ENCODE peak calls at places on chromosomes 4 and X, in six cellular contexts. H is dermis microvascular lymphatic vessel endothelial cell, N is EH, X is COR-L47, C is nucleus accumbens, E is RCC 7860. F is an unnamed sample.

GRCh38 chr4:134756456-134756855 is 554.9 kb upstream of the PABPC4L start:
- DNase-seq in H (no peak), X (no peak), N (no peak), C (no peak), E (no peak), F (no peak)

GRCh38 chrX:30196322-30196721 is 19.0 kb upstream of the MAGEB2 start:
- DNase-seq in H (peak), N (peak), C (no peak), E (peak), X (no peak), F (no peak)

GRCh38 chrX:48971325-48972213 is at the start of gene KCND1:
- DNase-seq in H (peak), E (no peak), X (peak), N (peak), C (peak), F (no peak)

GRCh38 chr4:24112466-24112865 is 222.6 kb upstream of the PPARGC1A start:
- DNase-seq in X (no peak), C (no peak), N (no peak), H (no peak), E (no peak), F (no peak)

GRCh38 chr4:143346208-143346607 is 9.5 kb downstream of the GAB1 start:
- DNase-seq in E (no peak), N (no peak), X (no peak), C (no peak), H (no peak), F (no peak)

GRCh38 chr4:101027721-101028120 is 319.6 kb downstream of the PPP3CA start:
- DNase-seq in N (peak), C (no peak), X (no peak), H (no peak), E (no peak), F (no peak)

GRCh38 chr4:39030726-39031125 is 1.5 kb downstream of the TMEM156 start:
- DNase-seq in E (no peak), X (no peak), C (no peak), N (peak), H (no peak), F (no peak)

GRCh38 chr4:89056292-89056952 is 563 bp downstream of the FAM13A start:
- DNase-seq in N (no peak), X (no peak), E (no peak), H (no peak), C (no peak), F (no peak)

GRCh38 chr4:52614241-52614640 is 44.9 kb downstream of the USP46 start:
- DNase-seq in H (no peak), E (no peak), X (no peak), N (no peak), C (no peak), F (no peak)

F was measured in Caki2.